ENCODE peak calls at places on chromosomes 13 and 19, in four cellular contexts. Y, C, W and E are unnamed samples.

GRCh38 chr13:77333521-77334083 is 6.7 kb upstream of the MYCBP2 start:
- DNase-seq in Y (no peak), C (no peak), W (no peak), E (no peak)

GRCh38 chr19:2041686-2042484 is 9.2 kb downstream of the MKNK2 start:
- DNase-seq in Y (peak), C (peak), W (peak), E (no peak)

GRCh38 chr13:53007872-53008271 is 20.7 kb upstream of the OLFM4 start:
- DNase-seq in Y (no peak), C (no peak), W (no peak), E (no peak)

GRCh38 chr13:113220877-113221276 is 11.5 kb downstream of the CUL4A start:
- DNase-seq in Y (peak), C (no peak), W (no peak), E (no peak)

GRCh38 chr19:45526143-45526542 is 18.9 kb downstream of the VASP start:
- DNase-seq in Y (peak), C (peak), W (peak), E (peak)

GRCh38 chr13:97298816-97299215 is 76.7 kb downstream of the MBNL2 start:
- DNase-seq in Y (no peak), C (no peak), W (no peak), E (no peak)

GRCh38 chr13:30000373-30000770 is 150.0 kb upstream of the UBL3 start:
- DNase-seq in Y (no peak), C (no peak), W (no peak), E (no peak)

GRCh38 chr19:14116918-14117578 is 514 bp downstream of the PRKACA start:
- DNase-seq in Y (peak), C (no peak), W (peak), E (no peak)

GRCh38 chr13:102295316-102296048 is 106.4 kb downstream of the FGF14 start:
- DNase-seq in Y (no peak), C (no peak), W (no peak), E (no peak)

GRCh38 chr19:40758491-40758890 is 7.5 kb downstream of the SNRPA start:
- DNase-seq in Y (no peak), C (no peak), W (no peak), E (no peak)

GRCh38 chr19:49567722-49568454 is 12.5 kb downstream of the NOSIP start:
- DNase-seq in Y (no peak), C (no peak), W (no peak), E (no peak)

GRCh38 chr19:58328999-58329398 is 2.2 kb downstream of the ZSCAN22 start:
- DNase-seq in Y (no peak), C (no peak), W (no peak), E (no peak)

GRCh38 chr19:48342841-48343540 is 17.6 kb downstream of the EMP3 start:
- DNase-seq in Y (no peak), C (no peak), W (no peak), E (no peak)

GRCh38 chr13:99419591-99420243 is 81.6 kb upstream of the TM9SF2 start:
- DNase-seq in Y (no peak), C (no peak), W (no peak), E (no peak)

GRCh38 chr19:58516246-58516836 is 3.3 kb downstream of the ZBTB45 start:
- DNase-seq in Y (no peak), C (no peak), W (no peak), E (no peak)

GRCh38 chr13:33349996-33350826 is 64.7 kb upstream of the STARD13 start:
- DNase-seq in Y (peak), C (no peak), W (peak), E (peak)

GRCh38 chr13:37806666-37807065 is 62.9 kb downstream of the TRPC4 start:
- DNase-seq in Y (no peak), C (no peak), W (no peak), E (no peak)

GRCh38 chr19:6721113-6721474 is 644 bp upstream of the C3 start:
- DNase-seq in Y (no peak), C (no peak), W (no peak), E (no peak)

GRCh38 chr19:6723738-6724137 is 3.3 kb upstream of the C3 start:
- DNase-seq in Y (no peak), C (no peak), W (no peak), E (no peak)

GRCh38 chr19:6721773-6722172 is 1.3 kb upstream of the C3 start:
- DNase-seq in Y (no peak), C (no peak), W (no peak), E (no peak)

GRCh38 chr19:6724631-6725185 is 4.3 kb upstream of the C3 start:
- DNase-seq in Y (no peak), C (no peak), W (no peak), E (no peak)

DNA sequence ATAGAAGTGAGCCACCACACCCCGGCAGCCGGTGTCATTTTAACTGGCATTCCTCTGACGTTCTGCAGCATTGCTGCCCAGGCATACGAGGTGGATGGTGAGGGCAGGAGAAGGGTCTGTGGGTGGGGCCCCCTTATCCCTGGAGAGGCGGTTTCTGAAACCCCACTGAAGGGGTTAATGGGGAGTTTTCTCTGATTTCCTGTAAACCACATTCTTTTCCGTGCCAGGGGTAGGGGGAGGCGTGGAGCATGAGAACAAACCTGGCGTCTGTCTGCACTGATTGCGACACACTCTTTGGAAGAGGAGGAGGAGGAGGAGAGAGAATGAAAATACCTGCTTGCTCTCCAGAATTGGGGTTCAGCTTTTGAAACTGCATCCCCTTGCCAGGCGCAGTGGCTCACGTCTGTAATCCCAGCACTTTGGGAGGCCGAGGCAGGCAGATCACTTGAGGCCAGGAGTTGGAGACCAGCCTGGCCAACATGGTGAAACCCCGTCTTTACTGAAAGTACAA is 2.7 kb upstream of the C3 start:
- DNase-seq in Y (no peak), C (peak), W (peak), E (no peak)
- H3K4me3 ChIP-seq in Y (no peak), C (no peak), W (no peak), E (no peak)

DNA sequence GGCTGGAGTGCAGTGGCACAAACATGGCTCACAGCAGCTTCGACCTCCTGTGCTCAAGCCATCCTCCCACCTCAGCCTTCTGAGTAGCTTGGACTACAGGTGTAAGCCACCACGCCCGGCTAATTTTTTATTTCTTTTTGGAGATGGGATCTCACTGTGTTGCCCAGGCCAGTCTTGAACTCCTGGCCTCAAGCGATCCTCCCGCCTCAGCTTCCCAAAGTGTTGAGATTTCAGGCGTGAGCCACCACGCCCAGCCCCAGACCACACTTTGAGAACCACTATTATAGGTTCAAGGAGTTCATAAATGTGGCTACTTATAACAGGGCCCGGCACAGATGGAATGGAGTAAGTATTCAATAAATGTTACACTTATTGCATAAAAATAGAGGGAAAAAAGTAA is 3.3 kb upstream of the SCN1B start:
- DNase-seq in Y (no peak), C (no peak), W (no peak), E (no peak)
- H3K4me3 ChIP-seq in Y (no peak), C (no peak), W (no peak), E (no peak)

GRCh38 chr19:18860302-18860700 is 28.5 kb downstream of the UPF1 start:
- DNase-seq in Y (no peak), C (no peak), W (no peak), E (no peak)
- H3K4me3 ChIP-seq in Y (no peak), C (no peak), W (no peak), E (no peak)

GRCh38 chr19:4719499-4719866 is 4.2 kb downstream of the DPP9 start:
- DNase-seq in Y (no peak), C (no peak), W (no peak), E (no peak)
- H3K4me3 ChIP-seq in Y (no peak), C (no peak), W (no peak), E (no peak)

DNA sequence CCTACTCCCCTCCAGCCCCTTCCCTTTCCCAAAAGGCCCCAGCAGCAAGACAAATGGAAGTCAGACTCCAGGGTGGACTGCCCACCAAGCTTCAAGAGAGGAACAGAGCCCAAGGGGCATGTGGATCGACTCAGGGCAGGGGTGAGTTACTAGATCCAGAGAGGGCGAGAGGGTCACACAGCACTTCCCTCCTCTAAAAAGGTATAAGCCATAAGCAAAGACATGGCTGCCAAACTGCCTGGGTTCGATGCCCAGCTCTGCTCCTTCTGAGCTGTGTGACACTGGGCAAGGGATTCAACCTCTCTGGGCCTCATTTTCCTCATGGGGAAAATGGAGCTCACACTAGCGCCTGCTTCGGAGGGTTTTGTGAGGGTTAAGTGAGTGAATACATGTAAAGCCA is 3.8 kb downstream of the PPP1R14A start:
- DNase-seq in Y (no peak), C (no peak), W (no peak), E (no peak)
- H3K4me3 ChIP-seq in Y (peak), C (peak), W (no peak), E (no peak)